ENCODE peak calls at places on chromosomes 3 and 15, in seven cellular contexts. J is naive thymus-derived CD4-positive, alpha-beta T cell; N is A549; L is AG04450; U is hypothalamus; W is stimulated activated CD4-positive, alpha-beta T cell treated with anti-CD3 and anti-CD28 coated beads, Interleukin-1b, Interleukin-23, amount 100 ng/mL, for 4 hours; Z is SHP77. P is an unnamed sample.
A peak's percentile ranks its signal among the peaks of the same experiment; 100 is the strongest.

GRCh38 chr3:178761024-178761423 is 224.8 kb downstream of the KCNMB2 start:
- DNase-seq in J (no peak), N (no peak), L (no peak), U (no peak), W (no peak), Z (no peak), P (no peak)

GRCh38 chr15:67825880-67826716 is 789 bp downstream of the SKOR1 start:
- DNase-seq in J (no peak), N (no peak), L (no peak), U (no peak), W (no peak), Z (no peak), P (no peak)

GRCh38 chr15:94395626-94396025 is 164.3 kb downstream of the MCTP2 start:
- DNase-seq in J (no peak), N (no peak), L (peak; percentile 18), U (no peak), W (no peak), Z (no peak), P (no peak)

GRCh38 chr3:15161113-15161512 is 44.9 kb upstream of the CAPN7 start:
- DNase-seq in J (no peak), N (no peak), L (no peak), U (no peak), W (no peak), Z (no peak), P (no peak)

GRCh38 chr15:94168250-94168649 is 63.1 kb upstream of the MCTP2 start:
- DNase-seq in J (no peak), N (no peak), L (no peak), U (no peak), W (no peak), Z (no peak), P (no peak)

GRCh38 chr15:93801206-93801605 is 430.2 kb upstream of the MCTP2 start:
- DNase-seq in J (no peak), N (no peak), L (no peak), U (no peak), W (no peak), Z (no peak), P (no peak)

GRCh38 chr15:100849021-100849831 is 30.4 kb upstream of the ALDH1A3 start:
- DNase-seq in J (peak; percentile 43), N (peak; percentile 96), L (no peak), U (peak; percentile 22), W (peak; percentile 47), Z (no peak), P (peak; percentile 23)

GRCh38 chr3:30760040-30760439 is 134.4 kb downstream of the GADL1 start:
- DNase-seq in J (no peak), N (no peak), L (no peak), U (no peak), W (no peak), Z (no peak), P (no peak)

GRCh38 chr15:33021806-33022389 is 172.6 kb downstream of the FMN1 start:
- DNase-seq in J (no peak), N (peak; percentile 79), L (peak; percentile 34), U (no peak), W (no peak), Z (peak; percentile 52), P (no peak)

GRCh38 chr3:11734-12133 is 184.8 kb upstream of the CHL1 start:
- DNase-seq in J (no peak), N (peak; percentile 22), L (no peak), U (no peak), W (no peak), Z (no peak), P (no peak)

P was measured in central memory CD4-positive, alpha-beta T cell.